ENCODE peak calls at places on chromosome 22, in five cellular contexts. One of them, this sample, is unnamed.

GRCh38 chr22:27620367-27621154 is 181.0 kb downstream of the MN1 start:
- DNase-seq in endodermal cell: no peak
- DNase-seq in HAP-1: no peak
- DNase-seq in adipocyte: no peak
- DNase-seq in psoas muscle: no peak
- DNase-seq in this sample: no peak

GRCh38 chr22:45096256-45096907 is 67.3 kb upstream of the NUP50 start:
- DNase-seq in endodermal cell: peak; percentile 92
- DNase-seq in HAP-1: peak; percentile 77
- DNase-seq in psoas muscle: no peak
- DNase-seq in adipocyte: peak; percentile 88
- DNase-seq in this sample: peak; percentile 92

GRCh38 chr22:22770280-22770871 is 117.2 kb upstream of the IGLL5 start:
- DNase-seq in adipocyte: peak; percentile 29
- DNase-seq in endodermal cell: peak; percentile 95
- DNase-seq in HAP-1: peak; percentile 77
- DNase-seq in psoas muscle: no peak
- DNase-seq in this sample: peak; percentile 72

GRCh38 chr22:44574057-44574456 is 76.0 kb upstream of the RTL6 start:
- DNase-seq in psoas muscle: peak; percentile 54
- DNase-seq in endodermal cell: no peak
- DNase-seq in HAP-1: no peak
- DNase-seq in adipocyte: peak; percentile 89
- DNase-seq in this sample: peak; percentile 95

GRCh38 chr22:19060356-19061009 is 61.7 kb downstream of the DGCR2 start:
- DNase-seq in adipocyte: peak; percentile 18
- DNase-seq in psoas muscle: no peak
- DNase-seq in endodermal cell: no peak
- DNase-seq in HAP-1: no peak
- DNase-seq in this sample: peak; percentile 90

GRCh38 chr22:35230839-35231584 is 26.3 kb upstream of the HMGXB4 start:
- DNase-seq in psoas muscle: no peak
- DNase-seq in HAP-1: peak; percentile 25
- DNase-seq in adipocyte: no peak
- DNase-seq in endodermal cell: peak; percentile 60
- DNase-seq in this sample: no peak

GRCh38 chr22:45757068-45757467 is 85.4 kb downstream of the ATXN10 start:
- DNase-seq in HAP-1: peak; percentile 89
- DNase-seq in psoas muscle: no peak
- DNase-seq in adipocyte: peak; percentile 92
- DNase-seq in endodermal cell: peak; percentile 80
- DNase-seq in this sample: no peak

GRCh38 chr22:47309946-47310345 is 547.5 kb downstream of the TBC1D22A start:
- DNase-seq in psoas muscle: no peak
- DNase-seq in HAP-1: no peak
- DNase-seq in endodermal cell: no peak
- DNase-seq in adipocyte: no peak
- DNase-seq in this sample: peak; percentile 57

GRCh38 chr22:41687901-41688364 is 734 bp downstream of the SNU13 start:
- DNase-seq in psoas muscle: peak; percentile 65
- DNase-seq in HAP-1: peak; percentile 41
- DNase-seq in adipocyte: peak; percentile 67
- DNase-seq in endodermal cell: peak; percentile 69
- DNase-seq in this sample: peak; percentile 69

GRCh38 chr22:22897036-22897435 is 9.4 kb downstream of the IGLL5 start:
- DNase-seq in endodermal cell: no peak
- DNase-seq in adipocyte: no peak
- DNase-seq in psoas muscle: no peak
- DNase-seq in HAP-1: no peak
- DNase-seq in this sample: peak; percentile 17

GRCh38 chr22:27115816-27116256 is 458.4 kb downstream of the MIAT start:
- DNase-seq in psoas muscle: no peak
- DNase-seq in adipocyte: no peak
- DNase-seq in HAP-1: no peak
- DNase-seq in endodermal cell: no peak
- DNase-seq in this sample: no peak

GRCh38 chr22:37241351-37242142 is 2.5 kb downstream of the RAC2 start:
- DNase-seq in endodermal cell: peak; percentile 51
- DNase-seq in adipocyte: no peak
- DNase-seq in HAP-1: no peak
- DNase-seq in psoas muscle: peak; percentile 54
- DNase-seq in this sample: peak; percentile 77

GRCh38 chr22:27885977-27886842 is 32.8 kb downstream of the PITPNB start:
- DNase-seq in adipocyte: peak; percentile 81
- DNase-seq in psoas muscle: no peak
- DNase-seq in endodermal cell: peak; percentile 65
- DNase-seq in HAP-1: peak; percentile 61
- DNase-seq in this sample: peak; percentile 92

GRCh38 chr22:46934746-46935491 is 172.5 kb downstream of the TBC1D22A start:
- DNase-seq in adipocyte: peak; percentile 83
- DNase-seq in endodermal cell: peak; percentile 50
- DNase-seq in HAP-1: no peak
- DNase-seq in psoas muscle: no peak
- DNase-seq in this sample: peak; percentile 95

GRCh38 chr22:17366830-17367229 is 2.4 kb upstream of the CECR2 start:
- DNase-seq in adipocyte: no peak
- DNase-seq in psoas muscle: peak; percentile 75
- DNase-seq in endodermal cell: peak; percentile 94
- DNase-seq in HAP-1: peak; percentile 85
- DNase-seq in this sample: no peak

GRCh38 chr22:19983701-19984100 is 32.9 kb downstream of the ARVCF start:
- DNase-seq in adipocyte: no peak
- DNase-seq in HAP-1: no peak
- DNase-seq in psoas muscle: peak; percentile 61
- DNase-seq in endodermal cell: no peak
- DNase-seq in this sample: peak; percentile 72

GRCh38 chr22:20431520-20432237 is 5.9 kb downstream of the SCARF2 start:
- DNase-seq in adipocyte: no peak
- DNase-seq in psoas muscle: peak; percentile 38
- DNase-seq in HAP-1: no peak
- DNase-seq in endodermal cell: peak; percentile 76
- DNase-seq in this sample: peak; percentile 86

GRCh38 chr22:37303821-37304274 is 21.5 kb downstream of the CYTH4 start:
- DNase-seq in adipocyte: peak; percentile 87
- DNase-seq in HAP-1: no peak
- DNase-seq in psoas muscle: no peak
- DNase-seq in endodermal cell: no peak
- DNase-seq in this sample: peak; percentile 99

GRCh38 chr22:49765091-49765771 is 62.4 kb downstream of the BRD1 start:
- DNase-seq in HAP-1: no peak
- DNase-seq in adipocyte: no peak
- DNase-seq in psoas muscle: peak; percentile 42
- DNase-seq in endodermal cell: peak; percentile 42
- DNase-seq in this sample: peak; percentile 37

GRCh38 chr22:25922141-25922540 is 180.2 kb downstream of the MYO18B start:
- DNase-seq in endodermal cell: peak; percentile 54
- DNase-seq in adipocyte: no peak
- DNase-seq in psoas muscle: no peak
- DNase-seq in HAP-1: no peak
- DNase-seq in this sample: no peak

GRCh38 chr22:25923952-25924351 is 182.0 kb downstream of the MYO18B start:
- DNase-seq in HAP-1: no peak
- DNase-seq in endodermal cell: peak; percentile 45
- DNase-seq in psoas muscle: no peak
- DNase-seq in adipocyte: no peak
- DNase-seq in this sample: no peak

DNA sequence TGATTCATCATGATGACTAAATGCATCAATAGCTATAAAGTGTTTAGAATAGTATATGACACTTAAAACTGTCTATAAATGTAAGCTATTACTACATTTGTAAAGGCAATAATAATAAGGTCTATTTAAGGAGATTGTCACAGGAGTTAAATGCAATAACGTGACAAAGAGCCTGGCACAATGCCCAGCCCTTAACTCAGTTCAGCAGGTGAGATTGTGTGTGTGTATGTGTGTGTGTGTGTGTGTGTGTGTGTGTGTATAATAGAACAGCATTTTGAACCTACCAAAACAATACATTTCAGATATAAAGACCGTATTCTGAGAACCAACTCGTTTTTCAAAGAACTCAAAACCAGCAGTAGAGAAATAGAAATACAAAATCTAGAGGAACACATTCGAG is 177.5 kb downstream of the MYO18B start:
- DNase-seq in HAP-1: no peak
- DNase-seq in endodermal cell: peak; percentile 15
- DNase-seq in adipocyte: no peak
- DNase-seq in psoas muscle: peak; percentile 68
- DNase-seq in this sample: no peak
- H3K4me1 ChIP-seq in HAP-1: no peaks in the 10 kb centered on the region
- H3K4me1 ChIP-seq in endodermal cell: peaks cover 4% of the 10 kb centered on the region
- H3K4me1 ChIP-seq in adipocyte: no peaks in the 10 kb centered on the region
- H3K4me1 ChIP-seq in psoas muscle: no peaks in the 10 kb centered on the region
- H3K4me1 ChIP-seq in this sample: no peaks in the 10 kb centered on the region

GRCh38 chr22:30251661-30252226 is 5.2 kb upstream of the LIF start:
- DNase-seq in psoas muscle: no peak
- DNase-seq in HAP-1: no peak
- DNase-seq in adipocyte: peak; percentile 51
- DNase-seq in endodermal cell: no peak
- DNase-seq in this sample: peak; percentile 96

GRCh38 chr22:30249049-30250038 is 2.8 kb upstream of the LIF start:
- DNase-seq in adipocyte: peak; percentile 35
- DNase-seq in psoas muscle: peak; percentile 74
- DNase-seq in endodermal cell: no peak
- DNase-seq in HAP-1: no peak
- DNase-seq in this sample: peak; percentile 91

GRCh38 chr22:30252411-30253204 is 6.0 kb upstream of the LIF start:
- DNase-seq in psoas muscle: no peak
- DNase-seq in HAP-1: no peak
- DNase-seq in adipocyte: no peak
- DNase-seq in endodermal cell: peak; percentile 66
- DNase-seq in this sample: peak; percentile 87

GRCh38 chr22:30250039-30250565 is 3.5 kb upstream of the LIF start:
- DNase-seq in endodermal cell: no peak
- DNase-seq in psoas muscle: no peak
- DNase-seq in adipocyte: no peak
- DNase-seq in HAP-1: no peak
- DNase-seq in this sample: peak; percentile 88

GRCh38 chr22:30250713-30251267 is 4.2 kb upstream of the LIF start:
- DNase-seq in adipocyte: peak; percentile 70
- DNase-seq in psoas muscle: no peak
- DNase-seq in endodermal cell: no peak
- DNase-seq in HAP-1: no peak
- DNase-seq in this sample: peak; percentile 99
- H3K4me1 ChIP-seq in adipocyte: peaks cover 5% of the 10 kb centered on the region
- H3K4me1 ChIP-seq in psoas muscle: peaks cover 4% of the 10 kb centered on the region
- H3K4me1 ChIP-seq in endodermal cell: no peaks in the 10 kb centered on the region
- H3K4me1 ChIP-seq in HAP-1: peaks cover 7% of the 10 kb centered on the region
- H3K4me1 ChIP-seq in this sample: peaks cover 45% of the 10 kb centered on the region

DNA sequence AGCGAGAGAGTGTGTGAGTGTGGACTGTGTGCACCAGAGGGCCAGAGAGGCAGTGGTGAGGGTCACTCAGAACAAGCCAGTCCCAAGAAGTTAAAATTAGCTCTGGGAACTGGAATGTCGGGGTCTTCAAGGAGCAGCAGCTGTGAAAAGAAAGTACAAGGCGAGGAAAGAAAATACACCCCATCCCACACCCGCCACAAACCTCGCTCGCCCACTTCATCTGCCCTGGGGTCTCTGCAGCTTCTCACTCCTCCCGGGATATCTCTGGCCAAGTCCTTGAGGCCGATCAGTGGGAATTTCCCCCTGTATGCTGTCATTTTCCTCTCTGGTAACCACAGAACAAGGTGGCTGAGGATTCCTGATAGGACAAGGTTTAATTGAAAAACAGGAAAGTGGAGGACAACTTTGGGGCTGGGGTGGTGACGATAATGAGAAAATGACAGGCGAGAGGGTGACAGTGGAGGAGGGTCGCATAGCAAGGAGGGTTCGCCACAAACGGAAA is 36.3 kb upstream of the TIMP3 start:
- DNase-seq in adipocyte: no peak
- DNase-seq in endodermal cell: no peak
- DNase-seq in psoas muscle: no peak
- DNase-seq in HAP-1: no peak
- DNase-seq in this sample: no peak
- H3K4me1 ChIP-seq in adipocyte: peaks cover 43% of the 10 kb centered on the region
- H3K4me1 ChIP-seq in endodermal cell: no peaks in the 10 kb centered on the region
- H3K4me1 ChIP-seq in psoas muscle: no peaks in the 10 kb centered on the region
- H3K4me1 ChIP-seq in HAP-1: no peaks in the 10 kb centered on the region
- H3K4me1 ChIP-seq in this sample: peaks cover 35% of the 10 kb centered on the region

DNA sequence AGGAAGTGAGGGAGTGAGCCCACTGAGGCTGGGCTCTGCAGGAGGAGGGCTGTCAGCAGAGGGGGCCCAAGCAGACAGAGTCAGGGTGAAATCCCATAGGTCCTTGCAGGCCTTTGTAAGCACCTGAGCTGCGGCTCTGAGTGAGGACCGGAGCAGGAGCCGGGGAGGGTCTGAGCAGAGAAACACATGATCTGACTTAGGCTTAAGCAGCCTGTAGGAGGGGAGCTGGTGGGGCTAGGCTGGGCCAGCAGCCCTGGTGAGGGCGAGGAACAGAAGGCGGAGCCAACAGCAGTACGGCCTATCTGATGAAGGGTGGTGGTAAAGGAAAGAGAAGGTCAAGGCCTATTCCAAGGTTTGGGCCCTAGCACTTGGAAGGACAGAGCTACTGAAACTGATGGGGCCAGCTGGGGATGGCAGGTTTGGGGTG is 26.9 kb upstream of the CBX7 start:
- DNase-seq in adipocyte: no peak
- DNase-seq in endodermal cell: peak; percentile 93
- DNase-seq in psoas muscle: no peak
- DNase-seq in HAP-1: no peak
- DNase-seq in this sample: peak; percentile 60
- H3K4me1 ChIP-seq in adipocyte: peaks cover 26% of the 10 kb centered on the region
- H3K4me1 ChIP-seq in endodermal cell: peaks cover 20% of the 10 kb centered on the region
- H3K4me1 ChIP-seq in psoas muscle: peaks cover 23% of the 10 kb centered on the region
- H3K4me1 ChIP-seq in HAP-1: peaks cover 20% of the 10 kb centered on the region
- H3K4me1 ChIP-seq in this sample: peaks cover 30% of the 10 kb centered on the region